ENCODE peak calls at places on chromosomes 5 and 9, in six cellular contexts. I is fibroblast of lung; G is heart left ventricle; S is prostate gland; U is CD8-positive, alpha-beta T cell; F is neuronal stem cell. Z is an unnamed sample. For H3K4me1, the result is how much of the 10 kb centered on the place peaks cover.

GRCh38 chr9:20662156-20662555 is 21.9 kb upstream of the FOCAD start:
- DNase-seq in F (no peak), S (no peak), U (no peak), I (no peak), G (no peak), Z (no peak)

GRCh38 chr9:117170567-117170966 is 244.3 kb downstream of the ASTN2 start:
- DNase-seq in U (no peak), G (no peak), F (no peak), S (no peak), I (no peak), Z (no peak)

GRCh38 chr9:134624827-134625181 is 16.8 kb upstream of the COL5A1 start:
- DNase-seq in U (no peak), G (no peak), F (no peak), S (no peak), I (peak), Z (no peak)

GRCh38 chr5:169106906-169107305 is 194.0 kb downstream of the SLIT3 start:
- DNase-seq in U (no peak), I (no peak), S (no peak), G (no peak), F (no peak), Z (no peak)

GRCh38 chr9:79222483-79222882 is 349.3 kb upstream of the TLE4 start:
- DNase-seq in S (no peak), U (no peak), F (no peak), G (no peak), I (peak), Z (no peak)

GRCh38 chr5:67921004-67921601 is 294.5 kb upstream of the PIK3R1 start:
- DNase-seq in I (peak), U (no peak), S (peak), F (no peak), G (no peak), Z (no peak)

GRCh38 chr5:56166671-56167070 is 66.5 kb downstream of the ANKRD55 start:
- DNase-seq in G (no peak), S (no peak), U (no peak), I (no peak), F (no peak), Z (no peak)

GRCh38 chr5:178331491-178331981 is 98.9 kb upstream of the PHYKPL start:
- DNase-seq in I (no peak), S (peak), F (no peak), G (peak), U (no peak), Z (peak)

GRCh38 chr9:82127993-82128710 is 139.6 kb downstream of the SPATA31D1 start:
- DNase-seq in G (no peak), S (no peak), I (no peak), U (no peak), F (no peak), Z (no peak)

GRCh38 chr9:126805546-126806262 is 864 bp downstream of the ZBTB43 start:
- DNase-seq in F (no peak), I (peak), S (no peak), U (peak), G (peak), Z (peak)

GRCh38 chr5:24141046-24141445 is 503.7 kb downstream of the CDH10 start:
- DNase-seq in U (no peak), G (peak), I (peak), F (no peak), S (no peak), Z (no peak)

GRCh38 chr5:88984040-88984439 is 101.1 kb upstream of the MEF2C start:
- DNase-seq in U (no peak), G (no peak), F (no peak), S (no peak), I (no peak), Z (no peak)

GRCh38 chr5:59829389-59829788 is 64.1 kb downstream of the PDE4D start:
- DNase-seq in S (no peak), I (peak), U (no peak), F (no peak), G (peak), Z (no peak)

GRCh38 chr5:1330146-1330846 is 14.6 kb downstream of the CLPTM1L start:
- DNase-seq in G (no peak), U (no peak), S (peak), F (no peak), I (peak), Z (no peak)

GRCh38 chr9:85942913-85943729 is 2.2 kb downstream of the NAA35 start:
- DNase-seq in F (no peak), G (no peak), I (no peak), S (peak), U (no peak), Z (no peak)
- H3K4me1 ChIP-seq in F (under half), G (under half), I (under half), S (under half), U (under half), Z (under half)

DNA sequence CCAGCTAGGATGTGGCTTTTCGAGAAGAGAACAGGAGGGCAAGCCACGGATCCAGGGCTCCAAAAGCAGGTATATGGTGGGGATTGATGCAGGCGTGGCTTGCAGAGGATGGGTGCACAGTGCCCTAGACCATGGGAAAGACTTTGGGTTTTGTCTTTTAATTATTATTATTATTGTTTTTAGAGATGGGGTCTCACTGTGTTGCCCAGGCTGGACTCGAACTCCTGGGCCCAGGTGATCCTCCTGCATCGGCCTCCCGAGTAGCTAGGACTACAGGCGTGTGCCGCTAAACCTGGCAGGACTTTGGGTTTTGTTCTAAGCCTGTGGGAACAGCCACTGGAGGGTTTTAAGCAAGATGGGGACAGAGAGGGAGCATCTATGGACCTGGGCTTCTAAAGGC is 152.0 kb downstream of the GAPVD1 start:
- DNase-seq in I (no peak), G (no peak), F (no peak), U (no peak), S (no peak), Z (no peak)
- H3K4me1 ChIP-seq in I (under half), G (under half), F (under half), U (under half), S (under half), Z (under half)

GRCh38 chr9:34987160-34988040 is 2.1 kb upstream of the DNAJB5 start:
- DNase-seq in G (no peak), S (no peak), F (no peak), I (no peak), U (no peak), Z (no peak)

GRCh38 chr9:34989946-34990635 is 546 bp downstream of the DNAJB5 start:
- DNase-seq in F (peak), U (no peak), I (peak), S (peak), G (peak), Z (peak)

GRCh38 chr9:34990908-34991832 is 1.6 kb downstream of the DNAJB5 start:
- DNase-seq in S (no peak), F (no peak), G (no peak), U (no peak), I (no peak), Z (no peak)

GRCh38 chr9:34988218-34989055 is 1.1 kb upstream of the DNAJB5 start:
- DNase-seq in I (no peak), G (peak), U (no peak), S (no peak), F (no peak), Z (no peak)

GRCh38 chr9:34989056-34989945 is at the start of gene DNAJB5:
- DNase-seq in I (peak), F (peak), S (peak), U (peak), G (peak), Z (peak)
- H3K4me1 ChIP-seq in I (under half), F (under half), S (under half), U (under half), G (under half), Z (under half)

DNA sequence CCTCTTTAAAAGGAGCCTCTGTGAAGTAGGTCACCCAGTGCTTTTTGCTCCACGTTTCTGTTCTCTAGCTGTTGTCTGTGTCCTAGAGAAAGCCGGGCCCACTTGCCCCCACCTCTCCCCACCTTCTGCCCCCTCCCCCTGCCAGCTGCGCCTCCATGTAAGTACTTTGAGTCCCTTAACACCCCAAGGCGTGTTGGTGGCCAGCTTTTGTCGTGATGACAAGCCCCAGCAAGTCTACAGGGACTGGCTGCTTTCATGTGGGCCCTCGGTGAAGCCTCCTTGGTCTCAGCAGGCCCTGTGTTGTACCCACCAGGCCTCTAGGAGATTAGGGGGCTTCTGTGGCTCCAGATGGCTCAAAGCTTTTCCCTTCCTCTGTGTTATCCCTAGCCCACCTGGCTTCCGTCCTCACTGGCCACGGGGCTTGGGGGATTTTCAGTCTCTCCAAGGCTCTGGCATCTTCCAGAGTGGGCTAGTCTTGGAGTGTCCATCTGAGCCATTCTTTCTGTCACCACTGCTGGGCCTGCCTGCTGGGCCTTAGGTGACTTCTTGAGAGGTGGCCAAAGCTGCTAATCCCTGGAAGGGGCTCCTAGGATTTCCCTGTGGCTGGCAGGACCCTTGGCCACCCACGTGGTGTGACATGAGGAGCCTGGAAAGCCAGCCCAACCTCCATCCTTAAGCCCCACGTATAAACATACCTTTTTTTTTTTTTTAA is 1.2 kb upstream of the NDST1 start:
- DNase-seq in G (no peak), S (peak), F (no peak), I (no peak), U (no peak), Z (no peak)
- H3K4me1 ChIP-seq in G (half or more), S (half or more), F (under half), I (under half), U (under half), Z (under half)

DNA sequence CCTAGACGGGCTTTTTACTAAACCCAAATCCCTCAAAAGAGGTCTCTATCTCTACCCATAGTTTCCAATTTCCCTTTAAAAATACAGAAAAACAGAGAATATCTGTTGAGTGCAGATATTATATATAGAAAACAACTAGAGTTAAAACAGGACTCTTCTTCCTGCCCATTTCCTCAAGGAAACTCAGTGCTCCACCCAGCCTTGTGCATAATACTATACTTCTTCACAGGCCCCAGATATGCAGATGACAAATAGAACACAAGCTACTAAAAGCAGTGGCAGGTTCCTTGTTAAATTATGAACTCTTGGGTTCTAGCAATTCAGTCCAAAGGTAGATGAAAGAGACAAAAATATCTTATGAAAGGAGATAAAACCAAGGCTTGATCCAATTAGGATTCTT is 200.2 kb downstream of the TSSK1B start:
- DNase-seq in I (no peak), S (no peak), U (no peak), G (no peak), F (no peak), Z (no peak)
- H3K4me1 ChIP-seq in I (under half), S (under half), U (under half), G (half or more), F (under half), Z (under half)

DNA sequence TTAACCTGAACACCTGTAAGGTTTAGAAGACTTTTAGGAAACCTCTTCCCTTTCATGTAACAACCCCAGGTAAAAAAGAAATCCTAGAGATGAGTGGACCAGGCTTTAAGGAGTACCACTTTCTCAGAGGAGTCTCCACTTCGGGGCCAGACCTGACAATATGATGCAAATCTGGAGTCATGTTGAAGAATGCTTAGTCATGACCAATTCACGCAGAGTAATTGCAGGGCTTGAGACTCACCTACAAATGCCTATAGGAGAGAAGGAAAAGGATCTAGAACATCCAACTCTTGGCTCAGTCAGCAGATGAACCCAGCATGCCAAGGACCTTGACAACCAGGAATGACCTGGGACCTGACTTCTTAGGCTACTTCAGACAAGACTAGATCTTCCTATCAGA is 235.4 kb downstream of the DOCK8 start:
- DNase-seq in I (no peak), S (no peak), U (no peak), G (no peak), F (no peak), Z (no peak)
- H3K4me1 ChIP-seq in I (under half), S (under half), U (under half), G (under half), F (under half), Z (under half)

DNA sequence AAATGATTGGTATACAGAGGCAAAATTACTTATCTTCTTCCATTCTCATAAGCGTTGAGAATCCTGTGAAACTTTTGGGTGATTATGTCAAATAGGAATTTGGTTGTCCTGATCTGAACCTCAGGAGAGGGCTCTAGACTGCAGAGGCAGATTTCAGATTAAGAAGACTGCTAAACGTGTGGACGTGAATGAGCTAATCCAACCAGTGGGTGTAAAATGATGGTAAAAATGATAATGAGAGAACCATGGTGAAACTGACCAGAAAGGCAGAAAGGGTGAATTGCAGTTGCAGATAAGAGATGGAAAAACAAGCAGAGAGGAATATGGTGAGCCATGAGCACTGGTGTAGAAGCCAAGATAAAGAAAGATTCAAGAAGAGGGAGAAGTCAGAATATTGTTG is 1200.2 kb upstream of the CDH6 start:
- DNase-seq in I (no peak), F (no peak), U (no peak), S (no peak), G (no peak), Z (no peak)
- H3K4me1 ChIP-seq in I (under half), F (under half), U (under half), S (under half), G (under half), Z (under half)

GRCh38 chr5:8857051-8857450 is 688.8 kb downstream of the SEMA5A start:
- DNase-seq in G (no peak), S (no peak), I (no peak), U (no peak), F (no peak), Z (no peak)
- H3K4me1 ChIP-seq in G (under half), S (under half), I (under half), U (under half), F (under half), Z (under half)

GRCh38 chr5:143054480-143054941 is 284.3 kb downstream of the ARHGAP26 start:
- DNase-seq in I (peak), G (no peak), U (no peak), S (no peak), F (no peak), Z (peak)
- H3K4me1 ChIP-seq in I (under half), G (half or more), U (under half), S (under half), F (under half), Z (under half)